ENCODE peak calls at places on chromosomes 7 and 10, in ten cellular contexts. V is spleen; A is ascending aorta; W is aorta; P is SK-N-MC; U is CD8-positive, alpha-beta memory T cell; K is IMR-90; C is cardiac fibroblast; D is A549; O is CD4-positive, alpha-beta memory T cell. R is an unnamed sample.
A peak's percentile ranks its signal among the peaks of the same experiment; 100 is the strongest.

GRCh38 chr10:91190876-91191580 is 29.4 kb upstream of the PCGF5 start:
- DNase-seq in V (no peak), A (no peak), W (no peak), P (no peak), U (no peak), K (peak; percentile 45), C (peak; percentile 62), D (peak; percentile 10), O (no peak), R (no peak)

GRCh38 chr10:9848278-9848677 is 1169.4 kb upstream of the CELF2 start:
- DNase-seq in V (no peak), A (no peak), W (no peak), P (no peak), U (no peak), K (no peak), C (no peak), D (no peak), O (no peak), R (no peak)

GRCh38 chr7:128737441-128737840 is 1.7 kb upstream of the CALU start:
- DNase-seq in V (no peak), A (no peak), W (no peak), P (no peak), U (no peak), K (no peak), C (no peak), D (no peak), O (no peak), R (no peak)

GRCh38 chr10:18377898-18378297 is 237.7 kb downstream of the CACNB2 start:
- DNase-seq in V (no peak), A (no peak), W (no peak), P (no peak), U (no peak), K (no peak), C (no peak), D (no peak), O (no peak), R (no peak)

GRCh38 chr10:81838950-81839349 is 36.0 kb upstream of the NRG3 start:
- DNase-seq in V (no peak), A (no peak), W (no peak), P (no peak), U (no peak), K (no peak), C (no peak), D (no peak), O (no peak), R (no peak)

GRCh38 chr10:35533565-35533964 is 71.6 kb upstream of the GJD4 start:
- DNase-seq in V (no peak), A (no peak), W (no peak), P (no peak), U (no peak), K (no peak), C (peak; percentile 62), D (no peak), O (no peak), R (no peak)

GRCh38 chr7:26580666-26581065 is 283.7 kb downstream of the SKAP2 start:
- DNase-seq in V (no peak), A (no peak), W (no peak), P (no peak), U (no peak), K (no peak), C (no peak), D (no peak), O (no peak), R (no peak)

GRCh38 chr10:132374176-132374575 is 22.8 kb upstream of the PWWP2B start:
- DNase-seq in V (peak; percentile 63), A (no peak), W (peak; percentile 32), P (no peak), U (no peak), K (no peak), C (no peak), D (no peak), O (no peak), R (no peak)

GRCh38 chr10:14904316-14904732 is 25.7 kb downstream of the SUV39H2 start:
- DNase-seq in V (no peak), A (no peak), W (no peak), P (no peak), U (peak; percentile 30), K (peak; percentile 35), C (peak; percentile 55), D (peak; percentile 43), O (peak; percentile 45), R (no peak)

GRCh38 chr7:156897673-156898072 is 4.7 kb upstream of the LMBR1 start:
- DNase-seq in V (no peak), A (no peak), W (no peak), P (no peak), U (no peak), K (peak; percentile 34), C (peak; percentile 53), D (peak; percentile 61), O (no peak), R (no peak)

GRCh38 chr10:80535671-80536360 is 1.9 kb upstream of the SH2D4B start:
- DNase-seq in V (peak; percentile 96), A (no peak), W (peak; percentile 88), P (no peak), U (peak; percentile 71), K (no peak), C (peak; percentile 28), D (peak; percentile 82), O (peak; percentile 78), R (peak; percentile 87)

GRCh38 chr10:61961278-61961677 is 59.8 kb downstream of the ARID5B start:
- DNase-seq in V (no peak), A (no peak), W (no peak), P (no peak), U (peak; percentile 44), K (no peak), C (no peak), D (no peak), O (peak; percentile 51), R (peak; percentile 66)

GRCh38 chr10:61964949-61965693 is 63.6 kb downstream of the ARID5B start:
- DNase-seq in V (no peak), A (no peak), W (no peak), P (no peak), U (no peak), K (no peak), C (no peak), D (no peak), O (no peak), R (no peak)

GRCh38 chr10:61963669-61964058 is 62.2 kb downstream of the ARID5B start:
- DNase-seq in V (no peak), A (no peak), W (no peak), P (no peak), U (no peak), K (no peak), C (no peak), D (no peak), O (no peak), R (no peak)

GRCh38 chr10:61965694-61966284 is 64.3 kb downstream of the ARID5B start:
- DNase-seq in V (no peak), A (no peak), W (no peak), P (no peak), U (no peak), K (no peak), C (no peak), D (no peak), O (no peak), R (no peak)

GRCh38 chr10:61964059-61964709 is 62.7 kb downstream of the ARID5B start:
- DNase-seq in V (no peak), A (no peak), W (no peak), P (no peak), U (no peak), K (peak; percentile 41), C (no peak), D (no peak), O (no peak), R (no peak)
- H3K4me3 ChIP-seq in V (no peak overlapping the region), A (no peak overlapping the region), W (no peak overlapping the region), P (no peak overlapping the region), U (no peak overlapping the region), K (peak overlapping the region; percentile 6), C (no peak overlapping the region), D (no peak overlapping the region), O (no peak overlapping the region), R (no peak overlapping the region)

GRCh38 chr10:79195091-79195923 is 126.5 kb downstream of the ZMIZ1 start:
- DNase-seq in V (peak; percentile 96), A (peak; percentile 36), W (peak; percentile 89), P (peak; percentile 10), U (peak; percentile 62), K (peak; percentile 81), C (peak; percentile 88), D (peak; percentile 88), O (peak; percentile 71), R (peak; percentile 76)
- H3K4me3 ChIP-seq in V (no peak overlapping the region), A (no peak overlapping the region), W (no peak overlapping the region), P (no peak overlapping the region), U (no peak overlapping the region), K (no peak overlapping the region), C (no peak overlapping the region), D (no peak overlapping the region), O (no peak overlapping the region), R (no peak overlapping the region)

GRCh38 chr10:124071141-124071540 is 22.3 kb downstream of the CHST15 start:
- DNase-seq in V (peak; percentile 49), A (no peak), W (no peak), P (no peak), U (no peak), K (no peak), C (no peak), D (no peak), O (no peak), R (no peak)

GRCh38 chr10:124072106-124072505 is 21.3 kb downstream of the CHST15 start:
- DNase-seq in V (peak; percentile 67), A (no peak), W (no peak), P (no peak), U (no peak), K (no peak), C (no peak), D (no peak), O (no peak), R (no peak)

GRCh38 chr10:124068929-124069328 is 24.5 kb downstream of the CHST15 start:
- DNase-seq in V (no peak), A (no peak), W (no peak), P (no peak), U (no peak), K (no peak), C (no peak), D (no peak), O (no peak), R (no peak)

GRCh38 chr10:124069341-124069740 is 24.1 kb downstream of the CHST15 start:
- DNase-seq in V (no peak), A (no peak), W (peak; percentile 36), P (no peak), U (no peak), K (no peak), C (no peak), D (no peak), O (no peak), R (no peak)

DNA sequence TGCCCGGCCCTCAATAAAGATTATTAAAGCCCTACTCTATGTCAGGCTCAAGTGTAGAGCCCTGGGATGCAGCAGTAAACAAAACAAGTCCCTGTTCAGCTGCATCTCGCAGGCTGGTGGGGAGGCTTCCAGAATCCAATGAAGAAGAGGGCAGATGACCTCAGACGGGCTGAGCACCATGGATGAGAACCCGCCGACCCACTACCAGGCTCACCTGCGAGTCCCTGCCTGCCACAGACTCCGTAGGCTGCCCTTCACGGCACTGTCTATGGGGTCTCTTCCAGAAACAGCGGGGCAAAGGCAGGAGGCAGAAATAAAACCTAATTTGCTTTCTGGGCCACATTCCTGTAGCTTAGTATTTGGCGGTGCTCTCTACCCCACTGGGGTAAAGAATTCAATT is 22.7 kb downstream of the CHST15 start:
- DNase-seq in V (peak; percentile 46), A (no peak), W (no peak), P (no peak), U (no peak), K (no peak), C (no peak), D (no peak), O (no peak), R (no peak)
- H3K4me3 ChIP-seq in V (no peak overlapping the region), A (no peak overlapping the region), W (no peak overlapping the region), P (no peak overlapping the region), U (no peak overlapping the region), K (no peak overlapping the region), C (no peak overlapping the region), D (no peak overlapping the region), O (no peak overlapping the region), R (no peak overlapping the region)

GRCh38 chr7:43449577-43449976 is 133.3 kb upstream of the STK17A start:
- DNase-seq in V (no peak), A (no peak), W (no peak), P (no peak), U (no peak), K (no peak), C (no peak), D (no peak), O (no peak), R (no peak)
- H3K4me3 ChIP-seq in V (no peak overlapping the region), A (no peak overlapping the region), W (no peak overlapping the region), P (no peak overlapping the region), U (no peak overlapping the region), K (no peak overlapping the region), C (no peak overlapping the region), D (no peak overlapping the region), O (no peak overlapping the region), R (no peak overlapping the region)